ENCODE peak calls at places on chromosome 3, in five cellular contexts. A, G, M, B and E are unnamed samples.

GRCh38 chr3:45113625-45114050 is 32.5 kb downstream of the CDCP1 start:
- DNase-seq in A (peak), G (no peak), B (no peak), M (no peak), E (no peak)

GRCh38 chr3:5122741-5123706 is 932 bp downstream of the ARL8B start:
- DNase-seq in G (peak), A (peak), B (no peak), M (peak), E (no peak)

GRCh38 chr3:138408751-138409161 is 25.7 kb upstream of the ESYT3 start:
- DNase-seq in A (no peak), B (no peak), G (no peak), M (peak), E (no peak)

GRCh38 chr3:47413751-47414150 is 32.9 kb downstream of the PTPN23 start:
- DNase-seq in G (no peak), A (no peak), M (no peak), B (no peak), E (no peak)

GRCh38 chr3:129352045-129352444 is 73.4 kb downstream of the HMCES start:
- DNase-seq in B (no peak), G (no peak), M (no peak), A (no peak), E (no peak)

GRCh38 chr3:152390647-152391046 is 121.9 kb downstream of the MBNL1 start:
- DNase-seq in M (no peak), B (no peak), A (no peak), G (no peak), E (no peak)

GRCh38 chr3:48982686-48983085 is 7.4 kb upstream of the P4HTM start:
- DNase-seq in B (no peak), G (no peak), M (no peak), A (no peak), E (no peak)

GRCh38 chr3:79032686-79033318 is 735.0 kb downstream of the ROBO1 start:
- DNase-seq in M (no peak), A (no peak), G (no peak), B (no peak), E (no peak)

GRCh38 chr3:195859846-195860411 is 48.2 kb upstream of the MUC4 start:
- DNase-seq in A (no peak), B (no peak), G (no peak), M (no peak), E (no peak)

GRCh38 chr3:140103166-140103565 is 168.2 kb downstream of the CLSTN2 start:
- DNase-seq in M (no peak), A (no peak), B (no peak), G (no peak), E (no peak)

GRCh38 chr3:178405456-178405970 is 130.7 kb upstream of the KCNMB2 start:
- DNase-seq in G (no peak), M (no peak), B (no peak), A (no peak), E (no peak)

GRCh38 chr3:3627104-3627503 is 172.1 kb upstream of the LRRN1 start:
- DNase-seq in G (no peak), B (no peak), A (no peak), M (no peak), E (no peak)

GRCh38 chr3:10992946-10993728 is 589 bp downstream of the SLC6A1 start:
- DNase-seq in M (no peak), B (no peak), G (no peak), A (no peak), E (no peak)

GRCh38 chr3:112304611-112305010 is 10.6 kb upstream of the SLC9C1 start:
- DNase-seq in A (no peak), M (no peak), B (no peak), G (no peak), E (no peak)

GRCh38 chr3:87270908-87271727 is 5.3 kb downstream of the POU1F1 start:
- DNase-seq in G (no peak), A (no peak), B (no peak), M (no peak), E (no peak)

GRCh38 chr3:115165266-115165665 is 18.2 kb upstream of the ZBTB20 start:
- DNase-seq in G (no peak), A (no peak), M (no peak), B (no peak), E (no peak)

GRCh38 chr3:10531031-10531430 is 25.6 kb upstream of the ATP2B2 start:
- DNase-seq in G (no peak), B (no peak), A (no peak), M (no peak), E (no peak)

GRCh38 chr3:27677554-27677953 is 44.6 kb downstream of the EOMES start:
- DNase-seq in B (no peak), A (no peak), G (no peak), M (no peak), E (peak)

GRCh38 chr3:10632741-10633140 is 127.4 kb upstream of the ATP2B2 start:
- DNase-seq in M (no peak), B (no peak), A (no peak), G (no peak), E (no peak)

GRCh38 chr3:44501971-44502370 is 24.5 kb upstream of the ZNF445 start:
- DNase-seq in B (no peak), A (no peak), M (no peak), G (no peak), E (no peak)

GRCh38 chr3:143668924-143669790 is 179.1 kb downstream of the SLC9A9 start:
- DNase-seq in A (no peak), M (no peak), B (no peak), G (peak), E (no peak)

GRCh38 chr3:165206454-165207266 is 10.5 kb upstream of the SLITRK3 start:
- DNase-seq in A (peak), G (peak), B (no peak), M (peak), E (no peak)

GRCh38 chr3:181699171-181699903 is 12.4 kb upstream of the SOX2 start:
- DNase-seq in M (no peak), A (no peak), B (no peak), G (no peak), E (no peak)

GRCh38 chr3:143139786-143140185 is 20.2 kb downstream of the CHST2 start:
- DNase-seq in A (peak), M (no peak), B (no peak), G (peak), E (peak)

GRCh38 chr3:148513066-148513671 is 184.5 kb upstream of the AGTR1 start:
- DNase-seq in G (no peak), M (no peak), A (no peak), B (no peak), E (no peak)

GRCh38 chr3:140285380-140285779 is 350.4 kb downstream of the CLSTN2 start:
- DNase-seq in A (no peak), G (no peak), M (no peak), B (no peak), E (no peak)

GRCh38 chr3:20935791-20936190 is 749.8 kb upstream of the SGO1 start:
- DNase-seq in B (no peak), M (no peak), A (no peak), G (no peak), E (no peak)
- TF ChIP-seq POLR2A in B (no peak), M (no peak), A (no peak), G (no peak), E (no peak)

GRCh38 chr3:155872904-155873646 is 2.6 kb downstream of the GMPS start:
- DNase-seq in B (no peak), A (no peak), G (no peak), M (no peak), E (no peak)

GRCh38 chr3:155870945-155871745 is 695 bp downstream of the GMPS start:
- DNase-seq in G (peak), M (peak), B (no peak), A (peak), E (peak)

GRCh38 chr3:155871746-155872158 is 1.3 kb downstream of the GMPS start:
- DNase-seq in G (no peak), A (no peak), M (no peak), B (no peak), E (no peak)

GRCh38 chr3:155869664-155870063 is 786 bp upstream of the GMPS start:
- DNase-seq in A (no peak), M (no peak), B (no peak), G (no peak), E (no peak)

GRCh38 chr3:155870133-155870944 is at the start of gene GMPS:
- DNase-seq in B (peak), A (peak), M (peak), G (peak), E (peak)
- TF ChIP-seq POLR2A in B (peak), A (peak), M (peak), G (peak), E (peak)

GRCh38 chr3:125990253-125990970 is 21.4 kb downstream of the ROPN1B start:
- DNase-seq in G (peak), A (peak), M (peak), B (peak), E (peak)
- TF ChIP-seq POLR2A in G (peak), A (peak), M (no peak), B (peak), E (peak)

GRCh38 chr3:73624363-73625123 is at the start of gene PDZRN3:
- DNase-seq in M (peak), G (peak), A (peak), B (no peak), E (peak)
- TF ChIP-seq POLR2A in M (no peak), G (no peak), A (peak), B (no peak), E (peak)

DNA sequence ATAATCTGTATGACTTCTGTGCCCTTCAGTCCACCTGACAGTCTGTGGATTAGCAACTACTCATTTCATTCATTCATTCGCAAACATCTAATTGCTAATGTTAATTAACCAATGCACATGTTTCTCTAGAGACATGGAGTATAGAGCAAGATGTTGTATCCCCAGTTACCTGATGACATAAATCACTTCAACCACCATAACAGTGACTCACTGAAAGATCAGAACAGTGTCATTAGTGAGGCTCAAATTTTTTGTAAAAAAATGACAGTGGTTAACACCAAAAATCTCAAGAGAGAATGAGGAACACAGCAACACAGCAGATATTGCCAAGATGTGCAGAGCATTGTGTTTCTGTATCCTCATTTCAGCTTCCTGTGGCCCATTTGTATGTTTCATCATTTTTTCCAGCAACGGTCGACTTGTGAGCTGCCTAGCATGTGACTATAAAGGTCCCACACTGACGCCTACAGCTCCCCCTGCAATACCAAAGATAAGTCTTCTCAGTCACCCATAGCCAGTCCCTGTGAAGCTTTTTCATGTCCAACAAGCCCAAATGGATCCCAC is 3.7 kb upstream of the PLD1 start:
- DNase-seq in M (no peak), A (peak), B (no peak), G (no peak), E (no peak)
- TF ChIP-seq POLR2A in M (no peak), A (no peak), B (no peak), G (no peak), E (no peak)

GRCh38 chr3:50260027-50260941 is 8.7 kb upstream of the SEMA3B start:
- DNase-seq in B (peak), G (peak), M (peak), A (peak), E (peak)
- TF ChIP-seq POLR2A in B (no peak), G (peak), M (no peak), A (peak), E (no peak)